ENCODE peak calls at places on chromosomes 3 and 15, in six cellular contexts. One of them, this sample, is unnamed.

GRCh38 chr15:82986442-82986780 is 401 bp downstream of the RAMAC start:
- DNase-seq in H9: no peak
- DNase-seq in neuronal stem cell: no peak
- DNase-seq in IMR-90: peak
- DNase-seq in mesenchymal stem cell: no peak
- DNase-seq in H1: no peak
- DNase-seq in this sample: no peak

GRCh38 chr3:30578479-30578878 is 27.9 kb upstream of the TGFBR2 start:
- DNase-seq in H9: no peak
- DNase-seq in neuronal stem cell: no peak
- DNase-seq in IMR-90: peak
- DNase-seq in mesenchymal stem cell: peak
- DNase-seq in H1: no peak
- DNase-seq in this sample: no peak

GRCh38 chr3:134211797-134212196 is 38.9 kb downstream of the RYK start:
- DNase-seq in H9: peak
- DNase-seq in neuronal stem cell: no peak
- DNase-seq in IMR-90: peak
- DNase-seq in mesenchymal stem cell: peak
- DNase-seq in H1: no peak
- DNase-seq in this sample: peak

GRCh38 chr3:151816091-151816604 is 2.2 kb downstream of the AADAC start:
- DNase-seq in H9: no peak
- DNase-seq in neuronal stem cell: no peak
- DNase-seq in IMR-90: peak
- DNase-seq in mesenchymal stem cell: peak
- DNase-seq in H1: no peak
- DNase-seq in this sample: peak

GRCh38 chr3:54537506-54537905 is 390.4 kb downstream of the LRTM1 start:
- DNase-seq in H9: no peak
- DNase-seq in neuronal stem cell: no peak
- DNase-seq in IMR-90: no peak
- DNase-seq in mesenchymal stem cell: no peak
- DNase-seq in H1: no peak
- DNase-seq in this sample: no peak

GRCh38 chr3:463793-464192 is 267.2 kb downstream of the CHL1 start:
- DNase-seq in H9: no peak
- DNase-seq in neuronal stem cell: no peak
- DNase-seq in IMR-90: no peak
- DNase-seq in mesenchymal stem cell: no peak
- DNase-seq in H1: no peak
- DNase-seq in this sample: no peak

GRCh38 chr15:63448261-63448660 is 56.1 kb upstream of the USP3 start:
- DNase-seq in H9: no peak
- DNase-seq in neuronal stem cell: no peak
- DNase-seq in IMR-90: no peak
- DNase-seq in mesenchymal stem cell: no peak
- DNase-seq in H1: no peak
- DNase-seq in this sample: no peak

GRCh38 chr15:58742022-58742421 is 7.5 kb downstream of the ADAM10 start:
- DNase-seq in H9: no peak
- DNase-seq in neuronal stem cell: no peak
- DNase-seq in IMR-90: peak
- DNase-seq in mesenchymal stem cell: peak
- DNase-seq in H1: no peak
- DNase-seq in this sample: no peak

GRCh38 chr3:122021811-122022401 is at the start of gene ILDR1:
- DNase-seq in H9: peak
- DNase-seq in neuronal stem cell: no peak
- DNase-seq in IMR-90: no peak
- DNase-seq in mesenchymal stem cell: no peak
- DNase-seq in H1: peak
- DNase-seq in this sample: no peak

GRCh38 chr15:42058791-42059190 is 35.6 kb downstream of the PLA2G4D start:
- DNase-seq in H9: no peak
- DNase-seq in neuronal stem cell: no peak
- DNase-seq in IMR-90: no peak
- DNase-seq in mesenchymal stem cell: no peak
- DNase-seq in H1: no peak
- DNase-seq in this sample: no peak

GRCh38 chr3:138010273-138010590 is 267 bp downstream of the CLDN18 start:
- DNase-seq in H9: no peak
- DNase-seq in neuronal stem cell: no peak
- DNase-seq in IMR-90: no peak
- DNase-seq in mesenchymal stem cell: no peak
- DNase-seq in H1: no peak
- DNase-seq in this sample: no peak

GRCh38 chr15:71171195-71171594 is 55.9 kb downstream of the THSD4 start:
- DNase-seq in H9: no peak
- DNase-seq in neuronal stem cell: no peak
- DNase-seq in IMR-90: no peak
- DNase-seq in mesenchymal stem cell: no peak
- DNase-seq in H1: no peak
- DNase-seq in this sample: no peak

GRCh38 chr3:39448506-39449233 is 18.8 kb upstream of the MOBP start:
- DNase-seq in H9: no peak
- DNase-seq in neuronal stem cell: no peak
- DNase-seq in IMR-90: no peak
- DNase-seq in mesenchymal stem cell: no peak
- DNase-seq in H1: no peak
- DNase-seq in this sample: no peak

GRCh38 chr15:69595009-69595825 is 142.6 kb downstream of the RPLP1 start:
- DNase-seq in H9: peak
- DNase-seq in neuronal stem cell: no peak
- DNase-seq in IMR-90: no peak
- DNase-seq in mesenchymal stem cell: peak
- DNase-seq in H1: no peak
- DNase-seq in this sample: no peak

GRCh38 chr15:78312956-78313355 is 13.5 kb upstream of the SKIC8 start:
- DNase-seq in H9: no peak
- DNase-seq in neuronal stem cell: no peak
- DNase-seq in IMR-90: no peak
- DNase-seq in mesenchymal stem cell: no peak
- DNase-seq in H1: no peak
- DNase-seq in this sample: no peak

GRCh38 chr15:76994496-76994895 is 430 bp upstream of the PSTPIP1 start:
- DNase-seq in H9: no peak
- DNase-seq in neuronal stem cell: no peak
- DNase-seq in IMR-90: no peak
- DNase-seq in mesenchymal stem cell: no peak
- DNase-seq in H1: no peak
- DNase-seq in this sample: no peak

GRCh38 chr15:55742498-55742926 is 440 bp downstream of the PRTG start:
- DNase-seq in H9: no peak
- DNase-seq in neuronal stem cell: no peak
- DNase-seq in IMR-90: peak
- DNase-seq in mesenchymal stem cell: peak
- DNase-seq in H1: no peak
- DNase-seq in this sample: no peak

GRCh38 chr15:55741592-55742497 is 1.1 kb downstream of the PRTG start:
- DNase-seq in H9: peak
- DNase-seq in neuronal stem cell: no peak
- DNase-seq in IMR-90: no peak
- DNase-seq in mesenchymal stem cell: peak
- DNase-seq in H1: no peak
- DNase-seq in this sample: peak

GRCh38 chr15:55743615-55743978 is 645 bp upstream of the PRTG start:
- DNase-seq in H9: no peak
- DNase-seq in neuronal stem cell: no peak
- DNase-seq in IMR-90: no peak
- DNase-seq in mesenchymal stem cell: no peak
- DNase-seq in H1: no peak
- DNase-seq in this sample: no peak

GRCh38 chr15:55742927-55743614 is at the start of gene PRTG:
- DNase-seq in H9: peak
- DNase-seq in neuronal stem cell: peak
- DNase-seq in IMR-90: peak
- DNase-seq in mesenchymal stem cell: peak
- DNase-seq in H1: no peak
- DNase-seq in this sample: peak

DNA sequence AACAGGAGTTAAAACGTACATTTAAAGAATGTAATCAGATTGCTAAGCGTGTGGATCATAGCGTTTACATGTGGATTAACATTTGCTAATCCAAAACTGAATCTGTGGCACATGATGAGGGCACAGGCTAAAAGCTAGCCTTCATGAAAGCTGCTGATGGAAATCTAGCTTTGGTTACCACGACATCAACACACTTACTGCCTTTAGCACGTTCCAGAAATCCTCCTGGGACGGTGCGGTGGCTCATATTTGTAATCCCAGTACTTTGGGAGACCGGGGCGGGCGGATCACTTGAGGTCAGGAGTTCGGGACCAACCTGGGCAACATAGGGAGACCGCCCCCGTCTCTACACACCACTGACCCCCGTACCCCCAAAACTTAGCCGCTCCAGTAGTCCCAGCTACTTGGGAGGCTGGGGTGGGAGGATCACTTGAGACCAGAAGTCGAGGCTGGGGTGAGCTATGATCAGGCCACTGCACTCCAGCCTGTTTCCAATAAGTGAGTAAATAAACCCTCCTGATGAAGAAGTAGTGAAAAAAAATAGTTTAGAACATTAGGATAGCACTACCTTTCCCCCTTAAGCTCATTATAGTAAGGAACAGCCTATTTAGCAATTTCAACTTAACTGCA is 1.2 kb upstream of the PRTG start:
- DNase-seq in H9: no peak
- DNase-seq in neuronal stem cell: no peak
- DNase-seq in IMR-90: no peak
- DNase-seq in mesenchymal stem cell: no peak
- DNase-seq in H1: no peak
- DNase-seq in this sample: peak
- H2BK5ac ChIP-seq in H9: no peak
- H2BK5ac ChIP-seq in neuronal stem cell: no peak
- H2BK5ac ChIP-seq in IMR-90: no peak
- H2BK5ac ChIP-seq in mesenchymal stem cell: no peak
- H2BK5ac ChIP-seq in H1: no peak
- H2BK5ac ChIP-seq in this sample: no peak

DNA sequence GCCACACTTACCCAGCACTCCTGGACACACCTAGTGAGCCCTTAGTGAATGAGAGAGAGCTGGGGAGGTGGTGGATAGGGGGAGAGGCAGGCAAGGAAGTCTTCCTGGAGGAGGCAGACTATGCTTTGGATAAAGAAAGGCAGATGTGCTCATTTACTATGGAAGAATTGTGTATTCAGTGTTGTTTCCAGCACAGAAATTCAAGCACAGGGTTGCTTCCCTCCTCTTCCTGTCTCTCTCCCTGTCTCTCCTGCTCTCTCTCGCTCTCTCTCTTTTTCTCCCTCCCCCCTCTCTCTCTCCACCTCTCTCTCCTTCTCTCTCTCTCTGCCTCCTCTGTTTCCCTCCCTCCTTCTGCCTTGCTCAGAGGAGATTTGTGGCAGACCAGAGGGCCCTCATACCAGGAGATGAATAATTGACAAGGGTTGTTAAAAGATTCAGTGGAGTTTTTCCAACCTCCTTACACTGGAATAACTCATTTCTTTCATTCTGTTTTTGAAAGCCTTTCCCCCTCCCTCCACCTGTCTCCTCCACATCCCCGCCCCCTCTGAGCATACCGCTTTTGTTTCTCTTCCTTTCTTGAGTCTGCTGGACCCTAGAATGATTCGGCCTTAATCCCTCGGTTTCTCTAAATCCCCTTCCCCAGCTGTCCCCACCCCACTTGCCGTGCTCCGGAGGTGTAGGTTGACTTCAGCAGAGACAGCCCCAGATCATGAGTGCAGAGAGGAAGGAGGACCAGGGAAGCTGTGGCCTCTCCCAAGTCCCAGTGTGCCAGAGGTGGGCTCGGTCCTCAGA is 65.7 kb downstream of the CCDC33 start:
- DNase-seq in H9: no peak
- DNase-seq in neuronal stem cell: no peak
- DNase-seq in IMR-90: no peak
- DNase-seq in mesenchymal stem cell: no peak
- DNase-seq in H1: no peak
- DNase-seq in this sample: no peak
- H2BK15ac ChIP-seq in H9: no peak
- H2BK15ac ChIP-seq in neuronal stem cell: peak
- H2BK15ac ChIP-seq in IMR-90: no peak
- H2BK15ac ChIP-seq in mesenchymal stem cell: no peak
- H2BK15ac ChIP-seq in H1: peak
- H2BK15ac ChIP-seq in this sample: no peak

GRCh38 chr3:61718565-61718964 is 157.2 kb downstream of the PTPRG start:
- DNase-seq in H9: no peak
- DNase-seq in neuronal stem cell: no peak
- DNase-seq in IMR-90: no peak
- DNase-seq in mesenchymal stem cell: no peak
- DNase-seq in H1: no peak
- DNase-seq in this sample: no peak
- H3K4me2 ChIP-seq in H9: no peak
- H3K4me2 ChIP-seq in neuronal stem cell: no peak
- H3K4me2 ChIP-seq in IMR-90: no peak
- H3K4me2 ChIP-seq in mesenchymal stem cell: no peak
- H3K4me2 ChIP-seq in H1: no peak
- H3K4me2 ChIP-seq in this sample: no peak

GRCh38 chr15:40754883-40755815 is at the start of gene RMDN3:
- DNase-seq in H9: peak
- DNase-seq in neuronal stem cell: peak
- DNase-seq in IMR-90: peak
- DNase-seq in mesenchymal stem cell: peak
- DNase-seq in H1: peak
- DNase-seq in this sample: peak
- H2BK5ac ChIP-seq in H9: no peak
- H2BK5ac ChIP-seq in neuronal stem cell: peak
- H2BK5ac ChIP-seq in IMR-90: peak
- H2BK5ac ChIP-seq in mesenchymal stem cell: no peak
- H2BK5ac ChIP-seq in H1: peak
- H2BK5ac ChIP-seq in this sample: peak

DNA sequence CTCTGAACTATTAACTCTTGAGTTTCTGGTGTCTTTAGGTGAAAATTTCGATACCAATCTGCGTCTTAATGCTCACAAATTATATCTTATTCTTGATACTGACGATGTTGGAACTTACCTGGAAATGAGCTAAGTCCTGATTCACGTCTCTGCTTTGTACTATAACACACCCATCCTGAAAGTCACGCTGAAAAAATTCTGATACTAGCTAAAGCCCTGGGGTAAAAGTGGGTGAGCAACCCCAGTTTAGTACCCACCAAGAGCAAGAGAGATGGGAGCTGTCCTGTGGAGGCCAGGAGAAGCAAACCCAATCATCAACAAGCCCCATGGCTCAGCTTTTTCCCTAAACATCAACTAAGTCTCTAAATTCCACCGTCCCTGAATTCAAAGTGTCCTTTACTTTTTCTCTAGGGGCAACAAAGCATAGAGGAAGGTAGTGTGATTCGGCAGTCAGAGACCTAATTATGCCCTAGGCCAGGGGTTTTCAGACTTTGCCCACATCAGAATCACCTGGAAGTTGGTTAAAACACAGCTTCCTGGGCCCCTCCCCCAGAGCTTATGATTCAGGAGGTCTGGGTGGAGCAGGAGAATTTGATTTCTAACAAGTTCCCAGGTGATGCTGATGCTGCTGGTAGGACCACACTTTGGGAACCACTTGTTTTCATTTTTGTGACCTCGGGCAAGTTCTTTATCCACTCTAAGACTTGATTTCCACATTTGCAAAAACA is 90.2 kb downstream of the OSBPL10 start:
- DNase-seq in H9: no peak
- DNase-seq in neuronal stem cell: no peak
- DNase-seq in IMR-90: no peak
- DNase-seq in mesenchymal stem cell: no peak
- DNase-seq in H1: no peak
- DNase-seq in this sample: peak
- H2BK15ac ChIP-seq in H9: no peak
- H2BK15ac ChIP-seq in neuronal stem cell: no peak
- H2BK15ac ChIP-seq in IMR-90: no peak
- H2BK15ac ChIP-seq in mesenchymal stem cell: no peak
- H2BK15ac ChIP-seq in H1: no peak
- H2BK15ac ChIP-seq in this sample: no peak